ENCODE peak calls at places on chromosomes 2 and 18, in nine cellular contexts. B is neural crest cell, H is WTC11, S is neural progenitor cell, P is cardiac muscle cell, E is mammary epithelial cell, F is A549, K is progenitor cell of endocrine pancreas, J is fibroblast of the aortic adventitia. Q is an unnamed sample.
A peak's percentile ranks its signal among the peaks of the same experiment; 100 is the strongest.

GRCh38 chr18:48828713-48829442 is 121.9 kb downstream of the SMAD7 start:
- DNase-seq in B (no peak), H (peak; percentile 36), S (peak; percentile 30), P (peak; percentile 60), E (no peak), F (no peak), K (no peak), J (no peak), Q (no peak)

GRCh38 chr2:239326831-239327535 is 73.8 kb downstream of the HDAC4 start:
- DNase-seq in B (no peak), H (no peak), S (no peak), P (no peak), E (peak; percentile 70), F (no peak), K (no peak), J (no peak), Q (no peak)

GRCh38 chr2:33765122-33765521 is 166.0 kb upstream of the FAM98A start:
- DNase-seq in B (no peak), H (no peak), S (peak; percentile 88), P (peak; percentile 68), E (no peak), F (no peak), K (no peak), J (no peak), Q (no peak)

GRCh38 chr2:20544093-20544747 is 97.3 kb downstream of the RHOB start:
- DNase-seq in B (no peak), H (no peak), S (no peak), P (no peak), E (no peak), F (no peak), K (no peak), J (no peak), Q (no peak)

GRCh38 chr2:77387324-77387723 is 134.9 kb downstream of the LRRTM4 start:
- DNase-seq in B (no peak), H (peak; percentile 19), S (no peak), P (peak; percentile 11), E (no peak), F (no peak), K (no peak), J (no peak), Q (no peak)

GRCh38 chr2:96437512-96437911 is 67.6 kb downstream of the NEURL3 start:
- DNase-seq in B (no peak), H (no peak), S (no peak), P (no peak), E (no peak), F (no peak), K (no peak), J (no peak), Q (no peak)

GRCh38 chr2:99933894-99934650 is 208.3 kb downstream of the AFF3 start:
- DNase-seq in B (no peak), H (no peak), S (no peak), P (no peak), E (no peak), F (no peak), K (no peak), J (no peak), Q (no peak)

GRCh38 chr18:58578835-58579560 is 49.9 kb downstream of the ALPK2 start:
- DNase-seq in B (no peak), H (no peak), S (no peak), P (peak; percentile 66), E (peak; percentile 49), F (peak; percentile 77), K (no peak), J (peak; percentile 74), Q (no peak)

GRCh38 chr2:128531856-128532255 is 213.2 kb upstream of the HS6ST1 start:
- DNase-seq in B (no peak), H (no peak), S (no peak), P (no peak), E (no peak), F (no peak), K (no peak), J (no peak), Q (no peak)

GRCh38 chr2:224927671-224928173 is 114.5 kb downstream of the DOCK10 start:
- DNase-seq in B (no peak), H (no peak), S (no peak), P (no peak), E (no peak), F (peak; percentile 42), K (no peak), J (no peak), Q (no peak)

GRCh38 chr18:23737578-23737977 is 48.3 kb downstream of the LAMA3 start:
- DNase-seq in B (no peak), H (no peak), S (no peak), P (no peak), E (no peak), F (no peak), K (no peak), J (no peak), Q (no peak)

GRCh38 chr2:31297751-31298150 is 63.8 kb downstream of the EHD3 start:
- DNase-seq in B (no peak), H (no peak), S (no peak), P (no peak), E (peak; percentile 65), F (peak; percentile 42), K (no peak), J (no peak), Q (peak; percentile 23)

GRCh38 chr2:174522553-174522952 is 35.7 kb upstream of the GPR155 start:
- DNase-seq in B (no peak), H (no peak), S (no peak), P (no peak), E (no peak), F (peak; percentile 29), K (no peak), J (peak; percentile 40), Q (no peak)

GRCh38 chr2:124988794-124989193 is 963.7 kb downstream of the CNTNAP5 start:
- DNase-seq in B (no peak), H (no peak), S (no peak), P (no peak), E (no peak), F (no peak), K (no peak), J (no peak), Q (no peak)

GRCh38 chr2:139031722-139032121 is 251.5 kb upstream of the NXPH2 start:
- DNase-seq in B (no peak), H (peak; percentile 32), S (peak; percentile 19), P (no peak), E (peak; percentile 36), F (peak; percentile 8), K (no peak), J (peak; percentile 4), Q (no peak)
- TF ChIP-seq CTCF in B (no peak), H (no peak), S (peak; percentile 27), P (peak; percentile 16), E (peak; percentile 51), F (no peak), K (peak; percentile 33), J (no peak), Q (peak; percentile 65)

DNA sequence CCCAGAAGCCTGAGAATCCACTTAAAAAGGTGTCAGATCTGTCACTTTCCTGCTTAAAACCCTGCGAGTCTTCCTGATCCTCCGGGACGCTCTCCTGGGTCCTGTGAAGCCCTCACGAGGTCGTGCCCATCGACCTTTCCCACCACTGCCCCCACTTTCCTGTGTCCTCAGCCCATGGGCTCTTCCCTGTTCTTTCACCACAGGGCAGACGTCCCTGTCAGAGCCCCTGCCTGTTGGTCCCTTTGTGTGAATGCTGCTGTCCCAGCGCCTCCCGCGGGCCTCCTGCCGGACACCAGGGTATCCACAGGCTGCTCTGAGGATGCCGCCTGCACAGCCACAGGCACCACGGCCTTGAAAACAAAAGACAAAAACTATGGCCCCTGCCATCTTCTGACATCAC is 125.6 kb downstream of the TMEM18 start:
- DNase-seq in B (peak; percentile 53), H (peak; percentile 29), S (peak; percentile 69), P (no peak), E (no peak), F (no peak), K (no peak), J (no peak), Q (no peak)
- TF ChIP-seq CTCF in B (no peak), H (no peak), S (peak; percentile 43), P (no peak), E (no peak), F (no peak), K (peak; percentile 22), J (no peak), Q (no peak)

GRCh38 chr18:49858309-49859005 is 45.1 kb upstream of the ACAA2 start:
- DNase-seq in B (peak; percentile 81), H (peak; percentile 79), S (peak; percentile 79), P (peak; percentile 82), E (peak; percentile 66), F (peak; percentile 75), K (peak; percentile 66), J (peak; percentile 83), Q (peak; percentile 46)
- TF ChIP-seq CTCF in B (peak; percentile 98), H (peak; percentile 86), S (peak; percentile 98), P (peak; percentile 93), E (peak; percentile 93), F (peak; percentile 88), K (peak; percentile 92), J (peak; percentile 91), Q (peak; percentile 98)

DNA sequence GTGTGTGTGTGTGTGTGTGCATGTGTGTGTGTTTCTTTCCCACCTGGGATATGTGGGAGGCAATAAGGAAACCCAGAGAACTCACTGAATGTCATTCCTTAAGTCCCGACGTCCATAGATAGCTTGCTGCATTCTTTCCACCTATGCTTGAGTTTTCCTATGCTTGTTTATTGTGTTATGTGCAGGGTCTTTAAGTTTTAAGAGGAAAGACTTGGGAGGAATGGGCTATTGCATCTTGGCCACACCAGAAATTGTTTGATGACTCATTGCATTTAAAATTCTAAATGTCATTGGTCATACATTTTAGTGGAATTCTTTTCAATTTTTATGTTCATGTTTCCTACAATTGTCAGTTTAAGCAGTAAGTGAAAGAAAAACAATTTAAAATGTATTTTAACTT is 33.7 kb downstream of the STARD6 start:
- DNase-seq in B (no peak), H (no peak), S (no peak), P (no peak), E (no peak), F (no peak), K (no peak), J (no peak), Q (no peak)
- TF ChIP-seq CTCF in B (no peak), H (no peak), S (no peak), P (no peak), E (no peak), F (no peak), K (no peak), J (no peak), Q (no peak)

GRCh38 chr2:45494978-45495293 is 116.1 kb downstream of the SRBD1 start:
- DNase-seq in B (no peak), H (no peak), S (no peak), P (no peak), E (no peak), F (no peak), K (no peak), J (no peak), Q (no peak)
- TF ChIP-seq CTCF in B (no peak), H (no peak), S (no peak), P (no peak), E (no peak), F (no peak), K (peak; percentile 2), J (no peak), Q (no peak)

GRCh38 chr2:163878718-163879117 is 142.9 kb upstream of the FIGN start:
- DNase-seq in B (peak; percentile 8), H (peak; percentile 70), S (peak; percentile 60), P (peak; percentile 64), E (peak; percentile 9), F (peak; percentile 49), K (no peak), J (peak; percentile 37), Q (no peak)
- TF ChIP-seq CTCF in B (peak; percentile 58), H (peak; percentile 84), S (peak; percentile 90), P (peak; percentile 70), E (peak; percentile 89), F (peak; percentile 29), K (peak; percentile 59), J (peak; percentile 64), Q (peak; percentile 82)

Q was measured in epithelial cell of proximal tubule.